ENCODE peak calls at places on chromosomes 5 and 9, in five cellular contexts. X is stimulated activated CD4-positive, alpha-beta T cell treated with anti-CD3 and anti-CD28 coated beads, Interleukin-1b, Interleukin-23, amount 100 ng/mL, for 24 hours; I is body of pancreas; O is NCI-H1105; A is NCI-H510A treated with DMSO at 0.1 percent for 48 hours. W is an unnamed sample.

GRCh38 chr5:7668161-7668560 is 182.8 kb downstream of the CFAP90 start:
- DNase-seq in O (no peak), I (no peak), X (no peak), A (no peak), W (no peak)

GRCh38 chr9:120733190-120733589 is 18.9 kb upstream of the MEGF9 start:
- DNase-seq in O (no peak), I (peak), X (no peak), A (no peak), W (no peak)

GRCh38 chr9:38622083-38622674 is 1.8 kb upstream of the ANKRD18A start:
- DNase-seq in X (peak), O (peak), A (peak), I (peak), W (no peak)

GRCh38 chr9:87950765-87951488 is 23.4 kb downstream of the CDK20 start:
- DNase-seq in I (no peak), X (no peak), A (no peak), O (no peak), W (peak)

GRCh38 chr5:135497971-135498661 is 37.6 kb downstream of the NEUROG1 start:
- DNase-seq in A (no peak), X (no peak), I (no peak), O (no peak), W (no peak)

GRCh38 chr5:73638344-73639095 is 12.5 kb downstream of the ARHGEF28 start:
- DNase-seq in O (no peak), A (no peak), I (no peak), X (no peak), W (no peak)

GRCh38 chr9:16828335-16829281 is 41.9 kb downstream of the BNC2 start:
- DNase-seq in X (no peak), I (peak), O (no peak), A (no peak), W (no peak)

GRCh38 chr5:134438268-134438622 is 26.6 kb upstream of the CDKN2AIPNL start:
- DNase-seq in I (no peak), A (peak), O (no peak), X (no peak), W (no peak)

GRCh38 chr5:119088438-119088837 is 17.6 kb downstream of the DMXL1 start:
- DNase-seq in A (no peak), I (no peak), O (no peak), X (no peak), W (no peak)

GRCh38 chr5:95087819-95088317 is 197.0 kb downstream of the MCTP1 start:
- DNase-seq in O (no peak), X (no peak), I (no peak), A (no peak), W (no peak)

GRCh38 chr9:748861-749497 is 92.5 kb upstream of the DMRT1 start:
- DNase-seq in I (no peak), X (no peak), A (no peak), O (no peak), W (no peak)

GRCh38 chr9:108150736-108151135 is 661.2 kb upstream of the KLF4 start:
- DNase-seq in I (no peak), A (no peak), X (no peak), O (no peak), W (no peak)

GRCh38 chr5:2563046-2563445 is 188.4 kb downstream of the IRX2 start:
- DNase-seq in O (no peak), I (no peak), X (no peak), A (no peak), W (no peak)

GRCh38 chr5:1783214-1783551 is 16.5 kb downstream of the MRPL36 start:
- DNase-seq in A (no peak), I (no peak), O (peak), X (no peak), W (peak)

GRCh38 chr9:134617836-134618162 is 23.8 kb upstream of the COL5A1 start:
- DNase-seq in X (no peak), O (no peak), A (no peak), I (no peak), W (no peak)

GRCh38 chr5:54774281-54775171 is 210.9 kb downstream of the ESM1 start:
- DNase-seq in O (no peak), A (no peak), I (no peak), X (no peak), W (no peak)

GRCh38 chr5:76372320-76373054 is 30.6 kb upstream of the IQGAP2 start:
- DNase-seq in A (no peak), O (no peak), X (no peak), I (peak), W (no peak)

GRCh38 chr9:2297771-2298170 is 282.6 kb downstream of the SMARCA2 start:
- DNase-seq in O (no peak), A (peak), X (no peak), I (no peak), W (no peak)

GRCh38 chr9:120392711-120393110 is 187.3 kb downstream of the CDK5RAP2 start:
- DNase-seq in A (no peak), O (no peak), X (no peak), I (no peak), W (no peak)

GRCh38 chr9:79562749-79563386 is 8.9 kb upstream of the TLE4 start:
- DNase-seq in X (no peak), O (no peak), I (no peak), A (no peak), W (no peak)

GRCh38 chr5:178160176-178160575 is 6.5 kb upstream of the NHP2 start:
- DNase-seq in A (no peak), X (no peak), O (no peak), I (no peak), W (no peak)

GRCh38 chr5:89343666-89344065 is 460.7 kb upstream of the MEF2C start:
- DNase-seq in I (no peak), O (peak), A (peak), X (no peak), W (no peak)

GRCh38 chr9:133759146-133759900 is 21.2 kb upstream of the SARDH start:
- DNase-seq in X (no peak), A (no peak), I (peak), O (no peak), W (no peak)

GRCh38 chr9:69379250-69379982 is 54.4 kb downstream of the ENTREP1 start:
- DNase-seq in A (no peak), X (no peak), O (no peak), I (no peak), W (no peak)

GRCh38 chr5:41776435-41776834 is 93.8 kb downstream of the OXCT1 start:
- DNase-seq in I (no peak), A (no peak), X (no peak), O (no peak), W (no peak)

GRCh38 chr9:133526721-133527321 is 2.1 kb upstream of the MYMK start:
- DNase-seq in A (peak), X (no peak), I (no peak), O (no peak), W (no peak)

GRCh38 chr5:74266836-74267235 is 373.7 kb downstream of the ENC1 start:
- DNase-seq in O (no peak), A (no peak), I (no peak), X (no peak), W (no peak)

GRCh38 chr5:42756630-42757601 is at the start of gene CCDC152:
- DNase-seq in I (peak), X (peak), A (no peak), O (no peak), W (peak)

GRCh38 chr5:105752801-105753200 is 1917.9 kb downstream of the EFNA5 start:
- DNase-seq in X (no peak), A (peak), O (no peak), I (no peak), W (no peak)

GRCh38 chr5:165035520-165035919 is 1530.1 kb downstream of the MAT2B start:
- DNase-seq in O (no peak), A (no peak), X (no peak), I (no peak), W (no peak)

GRCh38 chr9:5509573-5509972 is 758 bp upstream of the PDCD1LG2 start:
- DNase-seq in I (no peak), A (no peak), X (no peak), O (no peak), W (no peak)

W was measured in Karpas-422.